ENCODE peak calls at places on chromosomes 7 and 10, in six cellular contexts. One of them, this sample, is unnamed.

GRCh38 chr7:150351587-150352194 is 10.3 kb upstream of the RARRES2 start:
- DNase-seq in spleen: no peak
- DNase-seq in GM23338: peak; percentile 49
- DNase-seq in sigmoid colon: peak; percentile 21
- DNase-seq in tibial artery: no peak
- DNase-seq in uterus: no peak
- DNase-seq in this sample: no peak

GRCh38 chr10:112792487-112793196 is 157.4 kb upstream of the TCF7L2 start:
- DNase-seq in sigmoid colon: peak; percentile 86
- DNase-seq in uterus: peak; percentile 62
- DNase-seq in GM23338: no peak
- DNase-seq in tibial artery: peak; percentile 87
- DNase-seq in spleen: no peak
- DNase-seq in this sample: no peak

GRCh38 chr10:97412891-97413304 is 11.8 kb upstream of the RRP12 start:
- DNase-seq in GM23338: no peak
- DNase-seq in tibial artery: no peak
- DNase-seq in uterus: no peak
- DNase-seq in sigmoid colon: no peak
- DNase-seq in spleen: peak; percentile 52
- DNase-seq in this sample: no peak

GRCh38 chr7:142598297-142598696 is 151.0 kb upstream of the PRSS1 start:
- DNase-seq in uterus: no peak
- DNase-seq in spleen: no peak
- DNase-seq in tibial artery: no peak
- DNase-seq in GM23338: no peak
- DNase-seq in sigmoid colon: no peak
- DNase-seq in this sample: no peak

GRCh38 chr10:26803849-26804248 is 56.9 kb downstream of the ABI1 start:
- DNase-seq in GM23338: no peak
- DNase-seq in uterus: no peak
- DNase-seq in tibial artery: no peak
- DNase-seq in spleen: no peak
- DNase-seq in sigmoid colon: no peak
- DNase-seq in this sample: no peak

GRCh38 chr10:32210306-32211045 is 136.5 kb downstream of the EPC1 start:
- DNase-seq in sigmoid colon: no peak
- DNase-seq in spleen: no peak
- DNase-seq in tibial artery: no peak
- DNase-seq in GM23338: peak; percentile 74
- DNase-seq in uterus: no peak
- DNase-seq in this sample: peak; percentile 6

GRCh38 chr10:75058142-75058541 is 53.3 kb upstream of the SAMD8 start:
- DNase-seq in sigmoid colon: no peak
- DNase-seq in spleen: peak; percentile 39
- DNase-seq in tibial artery: no peak
- DNase-seq in uterus: no peak
- DNase-seq in GM23338: no peak
- DNase-seq in this sample: no peak

GRCh38 chr10:55400075-55400474 is 599.0 kb upstream of the PCDH15 start:
- DNase-seq in GM23338: no peak
- DNase-seq in uterus: no peak
- DNase-seq in tibial artery: no peak
- DNase-seq in sigmoid colon: no peak
- DNase-seq in spleen: no peak
- DNase-seq in this sample: no peak

GRCh38 chr7:73999664-74000420 is 28.1 kb upstream of the ELN start:
- DNase-seq in sigmoid colon: no peak
- DNase-seq in tibial artery: peak; percentile 93
- DNase-seq in GM23338: no peak
- DNase-seq in spleen: no peak
- DNase-seq in uterus: peak; percentile 62
- DNase-seq in this sample: peak; percentile 75

GRCh38 chr7:67765481-67765880 is 768.8 kb downstream of the TYW1 start:
- DNase-seq in spleen: no peak
- DNase-seq in GM23338: no peak
- DNase-seq in tibial artery: no peak
- DNase-seq in uterus: no peak
- DNase-seq in sigmoid colon: no peak
- DNase-seq in this sample: no peak

GRCh38 chr10:133010095-133010837 is 67.9 kb upstream of the CFAP46 start:
- DNase-seq in spleen: no peak
- DNase-seq in GM23338: no peak
- DNase-seq in uterus: no peak
- DNase-seq in tibial artery: no peak
- DNase-seq in sigmoid colon: no peak
- DNase-seq in this sample: no peak

GRCh38 chr10:13001041-13001886 is at the start of gene CCDC3:
- DNase-seq in sigmoid colon: no peak
- DNase-seq in GM23338: peak; percentile 67
- DNase-seq in tibial artery: peak; percentile 25
- DNase-seq in uterus: no peak
- DNase-seq in spleen: no peak
- DNase-seq in this sample: no peak

GRCh38 chr7:124779194-124779593 is 13.6 kb upstream of the GPR37 start:
- DNase-seq in spleen: no peak
- DNase-seq in tibial artery: no peak
- DNase-seq in uterus: no peak
- DNase-seq in sigmoid colon: no peak
- DNase-seq in GM23338: no peak
- DNase-seq in this sample: no peak

GRCh38 chr10:30560326-30560725 is 69.2 kb downstream of the LYZL2 start:
- DNase-seq in uterus: no peak
- DNase-seq in tibial artery: no peak
- DNase-seq in GM23338: no peak
- DNase-seq in spleen: no peak
- DNase-seq in sigmoid colon: no peak
- DNase-seq in this sample: no peak

GRCh38 chr7:105015631-105015965 is 1.6 kb downstream of the KMT2E start:
- DNase-seq in sigmoid colon: no peak
- DNase-seq in GM23338: peak; percentile 55
- DNase-seq in uterus: no peak
- DNase-seq in spleen: no peak
- DNase-seq in tibial artery: no peak
- DNase-seq in this sample: no peak

GRCh38 chr10:29426420-29426819 is 137.6 kb downstream of the LYZL1 start:
- DNase-seq in uterus: no peak
- DNase-seq in spleen: no peak
- DNase-seq in sigmoid colon: no peak
- DNase-seq in GM23338: no peak
- DNase-seq in tibial artery: no peak
- DNase-seq in this sample: no peak

GRCh38 chr7:37352974-37353948 is 95.4 kb downstream of the ELMO1 start:
- DNase-seq in GM23338: peak; percentile 67
- DNase-seq in spleen: peak; percentile 87
- DNase-seq in tibial artery: no peak
- DNase-seq in sigmoid colon: no peak
- DNase-seq in uterus: no peak
- DNase-seq in this sample: no peak

GRCh38 chr7:102395958-102396709 is at the start of gene PRKRIP1:
- DNase-seq in tibial artery: peak; percentile 81
- DNase-seq in sigmoid colon: peak; percentile 92
- DNase-seq in GM23338: peak; percentile 99
- DNase-seq in spleen: peak; percentile 96
- DNase-seq in uterus: peak; percentile 85
- DNase-seq in this sample: peak; percentile 82

GRCh38 chr10:25522946-25523608 is 348.3 kb downstream of the GPR158 start:
- DNase-seq in uterus: no peak
- DNase-seq in sigmoid colon: no peak
- DNase-seq in spleen: no peak
- DNase-seq in tibial artery: no peak
- DNase-seq in GM23338: peak; percentile 81
- DNase-seq in this sample: no peak

DNA sequence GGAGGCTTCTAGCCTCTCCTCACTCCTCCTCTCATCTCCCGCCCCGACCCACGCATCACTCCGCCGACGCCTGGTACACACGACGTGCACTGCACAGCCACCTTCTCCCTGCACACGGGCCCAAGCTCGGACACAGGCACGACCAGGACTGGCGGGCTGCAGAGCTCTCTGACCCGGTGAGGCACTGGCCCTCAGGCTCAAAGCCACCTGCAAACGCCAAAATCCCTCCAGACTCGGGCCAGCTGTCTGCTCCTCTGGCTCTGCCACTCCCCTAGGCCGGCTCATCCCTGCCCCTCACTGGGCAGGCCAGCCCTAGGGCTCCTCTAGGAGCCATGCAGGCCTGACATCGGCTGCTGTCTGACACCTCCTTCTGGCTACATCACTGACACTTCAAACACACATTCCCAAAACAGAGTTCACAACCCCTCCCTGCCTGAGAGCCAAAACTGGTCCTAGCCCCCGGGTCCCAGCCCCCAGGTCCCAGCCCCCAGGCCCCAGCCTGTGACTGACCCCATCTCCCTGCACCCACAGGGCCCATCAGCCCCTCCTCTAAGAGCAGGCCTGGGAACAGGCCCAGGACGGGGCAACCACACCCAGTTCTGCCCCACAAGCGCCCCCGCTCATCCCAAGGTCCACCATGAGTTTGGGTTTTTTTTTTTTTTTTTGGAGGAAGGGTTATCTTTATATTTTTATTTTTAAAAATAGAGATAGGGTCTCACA is 35.1 kb downstream of the MAD1L1 start:
- DNase-seq in GM23338: no peak
- DNase-seq in tibial artery: no peak
- DNase-seq in uterus: no peak
- DNase-seq in spleen: peak; percentile 60
- DNase-seq in sigmoid colon: no peak
- DNase-seq in this sample: no peak
- H3K27ac ChIP-seq in GM23338: no peak overlapping the region
- H3K27ac ChIP-seq in tibial artery: no peak overlapping the region
- H3K27ac ChIP-seq in uterus: no peak overlapping the region
- H3K27ac ChIP-seq in spleen: no peak overlapping the region
- H3K27ac ChIP-seq in sigmoid colon: no peak overlapping the region
- H3K27ac ChIP-seq in this sample: no peak overlapping the region

GRCh38 chr10:114768394-114768786 is 53.2 kb upstream of the FHIP2A start:
- DNase-seq in spleen: no peak
- DNase-seq in tibial artery: no peak
- DNase-seq in sigmoid colon: no peak
- DNase-seq in uterus: no peak
- DNase-seq in GM23338: peak; percentile 53
- DNase-seq in this sample: no peak
- H3K4me3 ChIP-seq in spleen: peak overlapping the region; percentile 49
- H3K4me3 ChIP-seq in tibial artery: peak overlapping the region; percentile 53
- H3K4me3 ChIP-seq in sigmoid colon: peak overlapping the region; percentile 62
- H3K4me3 ChIP-seq in uterus: peak overlapping the region; percentile 94
- H3K4me3 ChIP-seq in GM23338: peak overlapping the region; percentile 79
- H3K4me3 ChIP-seq in this sample: peak overlapping the region; percentile 83

DNA sequence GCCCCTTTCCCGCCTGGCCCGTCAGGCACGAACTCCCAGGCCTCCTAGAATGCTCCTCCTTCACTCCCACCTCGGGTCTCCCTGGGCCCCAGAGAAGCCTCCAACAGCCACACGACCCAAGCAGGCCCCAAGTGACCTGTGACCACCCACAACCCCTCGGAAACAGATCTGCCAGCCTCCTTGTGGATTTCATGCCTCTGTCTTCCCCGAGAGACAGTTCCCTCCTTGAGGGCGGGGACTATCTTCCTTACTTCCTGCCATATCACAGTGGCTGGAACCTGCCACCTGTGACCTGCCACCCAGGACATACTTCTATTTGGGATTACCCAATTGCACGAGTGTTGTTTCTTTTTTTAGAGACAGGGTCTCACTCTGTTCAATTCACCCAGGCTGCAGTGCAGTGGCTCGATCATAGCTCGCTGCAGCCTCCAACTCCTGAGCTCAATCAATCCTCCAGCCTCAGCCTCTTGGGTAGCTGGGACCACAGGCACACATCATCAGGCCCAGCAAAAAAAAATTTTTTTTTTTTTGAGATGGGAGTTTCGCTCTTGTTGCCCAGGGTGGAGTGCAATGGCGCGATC is 25.9 kb downstream of the TNRC18 start:
- DNase-seq in uterus: no peak
- DNase-seq in sigmoid colon: no peak
- DNase-seq in spleen: no peak
- DNase-seq in tibial artery: no peak
- DNase-seq in GM23338: no peak
- DNase-seq in this sample: no peak
- H3K27ac ChIP-seq in uterus: peak overlapping the region; percentile 86
- H3K27ac ChIP-seq in sigmoid colon: peak overlapping the region; percentile 82
- H3K27ac ChIP-seq in spleen: peak overlapping the region; percentile 89
- H3K27ac ChIP-seq in tibial artery: no peak overlapping the region
- H3K27ac ChIP-seq in GM23338: no peak overlapping the region
- H3K27ac ChIP-seq in this sample: peak overlapping the region; percentile 66

GRCh38 chr10:73244866-73245477 is 2.1 kb downstream of the DNAJC9 start:
- DNase-seq in tibial artery: no peak
- DNase-seq in spleen: no peak
- DNase-seq in uterus: no peak
- DNase-seq in GM23338: no peak
- DNase-seq in sigmoid colon: no peak
- DNase-seq in this sample: no peak
- H3K4me3 ChIP-seq in tibial artery: no peak overlapping the region
- H3K4me3 ChIP-seq in spleen: peak overlapping the region; percentile 97
- H3K4me3 ChIP-seq in uterus: no peak overlapping the region
- H3K4me3 ChIP-seq in GM23338: peak overlapping the region; percentile 81
- H3K4me3 ChIP-seq in sigmoid colon: no peak overlapping the region
- H3K4me3 ChIP-seq in this sample: no peak overlapping the region

DNA sequence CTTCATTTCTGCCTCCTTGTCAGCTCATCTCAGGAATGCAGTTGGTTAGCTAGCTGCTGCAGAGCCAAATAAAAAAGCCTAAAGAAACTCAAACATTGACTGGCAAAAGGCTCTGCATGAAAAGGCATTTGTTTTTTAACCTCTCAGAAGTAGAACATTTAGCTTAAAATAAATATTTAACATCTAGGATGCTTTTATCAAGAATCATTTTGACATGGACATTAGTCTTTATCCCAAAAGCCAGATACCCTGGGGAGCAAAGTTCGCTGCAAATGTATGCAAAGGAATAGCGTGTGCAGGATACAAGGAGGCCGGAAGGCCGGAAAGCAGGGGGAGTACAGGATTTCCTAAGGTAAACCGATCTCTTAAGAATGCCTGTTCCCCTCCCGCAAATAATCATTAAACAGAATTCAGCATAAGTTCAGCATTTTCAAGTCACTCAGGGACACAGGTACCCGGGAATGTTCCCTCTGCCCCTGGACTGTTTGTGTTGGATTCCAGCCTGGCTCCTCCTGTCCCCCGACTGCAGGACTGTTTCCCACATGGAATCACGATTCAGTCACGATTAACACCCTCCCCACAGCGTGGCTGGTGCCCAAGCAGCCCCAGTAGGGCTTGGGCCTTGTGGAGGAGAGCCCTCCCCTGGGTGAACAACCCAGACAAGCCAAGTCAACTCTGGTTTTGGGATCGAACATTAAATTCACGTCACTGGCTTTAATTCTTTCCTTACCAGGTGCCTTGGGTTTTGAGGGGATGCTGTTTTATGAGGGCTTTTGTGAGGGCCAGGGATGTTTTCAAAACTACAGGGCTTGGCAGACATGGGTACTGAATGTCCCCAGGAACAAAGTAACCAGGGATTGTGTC is 97.8 kb downstream of the HIPK2 start:
- DNase-seq in spleen: no peak
- DNase-seq in tibial artery: no peak
- DNase-seq in sigmoid colon: no peak
- DNase-seq in GM23338: no peak
- DNase-seq in uterus: no peak
- DNase-seq in this sample: no peak
- H3K27ac ChIP-seq in spleen: no peak overlapping the region
- H3K27ac ChIP-seq in tibial artery: peak overlapping the region; percentile 89
- H3K27ac ChIP-seq in sigmoid colon: peak overlapping the region; percentile 47
- H3K27ac ChIP-seq in GM23338: peak overlapping the region; percentile 53
- H3K27ac ChIP-seq in uterus: peak overlapping the region; percentile 62
- H3K27ac ChIP-seq in this sample: peak overlapping the region; percentile 76

GRCh38 chr10:110529596-110530011 is 31.9 kb downstream of the DUSP5 start:
- DNase-seq in sigmoid colon: no peak
- DNase-seq in uterus: no peak
- DNase-seq in spleen: no peak
- DNase-seq in tibial artery: no peak
- DNase-seq in GM23338: peak; percentile 79
- DNase-seq in this sample: no peak
- H3K4me3 ChIP-seq in sigmoid colon: no peak overlapping the region
- H3K4me3 ChIP-seq in uterus: no peak overlapping the region
- H3K4me3 ChIP-seq in spleen: no peak overlapping the region
- H3K4me3 ChIP-seq in tibial artery: no peak overlapping the region
- H3K4me3 ChIP-seq in GM23338: peak overlapping the region; percentile 48
- H3K4me3 ChIP-seq in this sample: peak overlapping the region; percentile 7